ENCODE peak calls at places on chromosomes 1 and 21, in ten cellular contexts. One of them, this sample, is unnamed.

GRCh38 chr21:39050839-39051560 is 132.3 kb downstream of the PSMG1 start:
- DNase-seq in IMR-90: no peak
- DNase-seq in HepG2: no peak
- DNase-seq in fibroblast of lung: no peak
- DNase-seq in transverse colon: no peak
- DNase-seq in NT2/D1: no peak
- DNase-seq in aorta: no peak
- DNase-seq in esophagus squamous epithelium: no peak
- DNase-seq in mucosa of descending colon: no peak
- DNase-seq in ascending aorta: no peak
- DNase-seq in this sample: no peak

GRCh38 chr1:3618904-3619671 is 5.7 kb upstream of the TPRG1L start:
- DNase-seq in NT2/D1: peak; percentile 54
- DNase-seq in IMR-90: peak; percentile 80
- DNase-seq in HepG2: peak; percentile 77
- DNase-seq in transverse colon: peak; percentile 73
- DNase-seq in aorta: peak; percentile 78
- DNase-seq in mucosa of descending colon: no peak
- DNase-seq in esophagus squamous epithelium: no peak
- DNase-seq in ascending aorta: no peak
- DNase-seq in fibroblast of lung: peak; percentile 79
- DNase-seq in this sample: peak; percentile 81

GRCh38 chr1:172497230-172497629 is 35.7 kb upstream of the SUCO start:
- DNase-seq in mucosa of descending colon: no peak
- DNase-seq in aorta: no peak
- DNase-seq in ascending aorta: no peak
- DNase-seq in transverse colon: no peak
- DNase-seq in HepG2: peak; percentile 52
- DNase-seq in NT2/D1: peak; percentile 84
- DNase-seq in esophagus squamous epithelium: no peak
- DNase-seq in IMR-90: peak; percentile 11
- DNase-seq in fibroblast of lung: no peak
- DNase-seq in this sample: peak; percentile 46

GRCh38 chr1:94230920-94231319 is 6.5 kb downstream of the ARHGAP29 start:
- DNase-seq in esophagus squamous epithelium: no peak
- DNase-seq in ascending aorta: no peak
- DNase-seq in fibroblast of lung: no peak
- DNase-seq in NT2/D1: no peak
- DNase-seq in HepG2: no peak
- DNase-seq in IMR-90: no peak
- DNase-seq in transverse colon: no peak
- DNase-seq in mucosa of descending colon: no peak
- DNase-seq in aorta: no peak
- DNase-seq in this sample: no peak

GRCh38 chr21:40717008-40717407 is 129.9 kb downstream of the DSCAM start:
- DNase-seq in mucosa of descending colon: no peak
- DNase-seq in esophagus squamous epithelium: no peak
- DNase-seq in NT2/D1: no peak
- DNase-seq in fibroblast of lung: no peak
- DNase-seq in transverse colon: no peak
- DNase-seq in aorta: no peak
- DNase-seq in ascending aorta: no peak
- DNase-seq in HepG2: no peak
- DNase-seq in IMR-90: no peak
- DNase-seq in this sample: no peak

GRCh38 chr1:232404981-232405380 is 225.0 kb downstream of the SIPA1L2 start:
- DNase-seq in esophagus squamous epithelium: no peak
- DNase-seq in aorta: no peak
- DNase-seq in HepG2: no peak
- DNase-seq in transverse colon: no peak
- DNase-seq in mucosa of descending colon: no peak
- DNase-seq in IMR-90: no peak
- DNase-seq in fibroblast of lung: no peak
- DNase-seq in NT2/D1: no peak
- DNase-seq in ascending aorta: no peak
- DNase-seq in this sample: no peak

GRCh38 chr1:232949636-232950196 is 695 bp upstream of the NTPCR start:
- DNase-seq in aorta: no peak
- DNase-seq in IMR-90: no peak
- DNase-seq in transverse colon: no peak
- DNase-seq in NT2/D1: no peak
- DNase-seq in mucosa of descending colon: no peak
- DNase-seq in HepG2: no peak
- DNase-seq in esophagus squamous epithelium: no peak
- DNase-seq in fibroblast of lung: no peak
- DNase-seq in ascending aorta: no peak
- DNase-seq in this sample: no peak

GRCh38 chr1:156245451-156246232 is 2.2 kb downstream of the PAQR6 start:
- DNase-seq in HepG2: no peak
- DNase-seq in fibroblast of lung: no peak
- DNase-seq in mucosa of descending colon: no peak
- DNase-seq in transverse colon: peak; percentile 33
- DNase-seq in esophagus squamous epithelium: no peak
- DNase-seq in NT2/D1: no peak
- DNase-seq in ascending aorta: no peak
- DNase-seq in IMR-90: no peak
- DNase-seq in aorta: no peak
- DNase-seq in this sample: peak; percentile 88

GRCh38 chr1:77830946-77831345 is 51.5 kb downstream of the MIGA1 start:
- DNase-seq in NT2/D1: no peak
- DNase-seq in fibroblast of lung: no peak
- DNase-seq in ascending aorta: no peak
- DNase-seq in IMR-90: no peak
- DNase-seq in mucosa of descending colon: no peak
- DNase-seq in esophagus squamous epithelium: no peak
- DNase-seq in HepG2: no peak
- DNase-seq in aorta: no peak
- DNase-seq in transverse colon: no peak
- DNase-seq in this sample: no peak

GRCh38 chr1:77832889-77833288 is 53.4 kb downstream of the MIGA1 start:
- DNase-seq in NT2/D1: no peak
- DNase-seq in fibroblast of lung: peak; percentile 100
- DNase-seq in ascending aorta: no peak
- DNase-seq in HepG2: no peak
- DNase-seq in esophagus squamous epithelium: no peak
- DNase-seq in mucosa of descending colon: no peak
- DNase-seq in transverse colon: no peak
- DNase-seq in IMR-90: peak; percentile 97
- DNase-seq in aorta: no peak
- DNase-seq in this sample: no peak

GRCh38 chr1:77831566-77831965 is 52.1 kb downstream of the MIGA1 start:
- DNase-seq in transverse colon: no peak
- DNase-seq in fibroblast of lung: peak; percentile 58
- DNase-seq in aorta: no peak
- DNase-seq in esophagus squamous epithelium: no peak
- DNase-seq in ascending aorta: no peak
- DNase-seq in IMR-90: peak; percentile 8
- DNase-seq in NT2/D1: no peak
- DNase-seq in mucosa of descending colon: no peak
- DNase-seq in HepG2: no peak
- DNase-seq in this sample: no peak

GRCh38 chr1:77833521-77834100 is 54.2 kb downstream of the MIGA1 start:
- DNase-seq in aorta: no peak
- DNase-seq in fibroblast of lung: no peak
- DNase-seq in IMR-90: no peak
- DNase-seq in HepG2: no peak
- DNase-seq in esophagus squamous epithelium: no peak
- DNase-seq in NT2/D1: no peak
- DNase-seq in ascending aorta: no peak
- DNase-seq in transverse colon: no peak
- DNase-seq in mucosa of descending colon: no peak
- DNase-seq in this sample: no peak

DNA sequence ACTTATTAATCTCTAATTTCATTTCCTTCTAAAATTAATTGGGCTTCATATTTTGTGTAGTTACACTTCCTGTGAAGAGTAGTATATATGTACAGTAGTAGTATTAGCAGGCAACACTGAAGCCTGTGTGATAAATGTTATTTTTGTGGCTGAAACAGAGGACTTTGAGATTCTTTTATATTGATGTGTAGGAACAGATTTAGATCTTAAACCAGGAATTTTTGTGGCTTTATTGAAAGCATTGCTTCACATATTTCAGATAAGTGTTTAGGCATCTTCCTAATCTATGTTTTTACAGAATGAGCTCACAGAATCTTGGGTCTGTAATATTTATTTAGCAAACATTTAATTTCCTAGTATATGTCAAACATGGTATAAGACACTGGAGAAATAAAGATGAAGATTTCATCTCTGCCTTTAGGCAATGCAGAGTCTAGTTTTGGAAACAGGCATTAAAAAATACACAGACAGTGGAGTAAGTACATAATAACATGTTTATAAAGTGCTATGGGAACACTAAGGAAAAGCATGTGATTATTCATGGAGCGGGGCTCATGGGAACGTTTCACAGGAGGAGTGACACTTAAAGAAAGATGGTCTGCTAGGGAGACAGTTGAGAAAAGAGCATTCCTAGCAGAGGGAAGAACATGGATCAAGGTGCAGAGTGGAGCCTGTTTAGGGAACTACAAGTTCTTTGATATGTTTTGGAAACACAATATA is 52.7 kb downstream of the MIGA1 start:
- DNase-seq in IMR-90: peak; percentile 76
- DNase-seq in aorta: no peak
- DNase-seq in ascending aorta: no peak
- DNase-seq in mucosa of descending colon: no peak
- DNase-seq in NT2/D1: no peak
- DNase-seq in HepG2: no peak
- DNase-seq in transverse colon: no peak
- DNase-seq in esophagus squamous epithelium: no peak
- DNase-seq in fibroblast of lung: peak; percentile 78
- DNase-seq in this sample: no peak
- H3K4me1 ChIP-seq in IMR-90: peaks cover 15% of the 10 kb centered on the region
- H3K4me1 ChIP-seq in aorta: peaks cover 5% of the 10 kb centered on the region
- H3K4me1 ChIP-seq in ascending aorta: peaks cover 55% of the 10 kb centered on the region
- H3K4me1 ChIP-seq in mucosa of descending colon: peaks cover 8% of the 10 kb centered on the region
- H3K4me1 ChIP-seq in NT2/D1: no peaks in the 10 kb centered on the region
- H3K4me1 ChIP-seq in HepG2: no peaks in the 10 kb centered on the region
- H3K4me1 ChIP-seq in transverse colon: peaks cover 12% of the 10 kb centered on the region
- H3K4me1 ChIP-seq in esophagus squamous epithelium: no peaks in the 10 kb centered on the region
- H3K4me1 ChIP-seq in fibroblast of lung: peaks cover 17% of the 10 kb centered on the region
- H3K4me1 ChIP-seq in this sample: peaks cover 49% of the 10 kb centered on the region

DNA sequence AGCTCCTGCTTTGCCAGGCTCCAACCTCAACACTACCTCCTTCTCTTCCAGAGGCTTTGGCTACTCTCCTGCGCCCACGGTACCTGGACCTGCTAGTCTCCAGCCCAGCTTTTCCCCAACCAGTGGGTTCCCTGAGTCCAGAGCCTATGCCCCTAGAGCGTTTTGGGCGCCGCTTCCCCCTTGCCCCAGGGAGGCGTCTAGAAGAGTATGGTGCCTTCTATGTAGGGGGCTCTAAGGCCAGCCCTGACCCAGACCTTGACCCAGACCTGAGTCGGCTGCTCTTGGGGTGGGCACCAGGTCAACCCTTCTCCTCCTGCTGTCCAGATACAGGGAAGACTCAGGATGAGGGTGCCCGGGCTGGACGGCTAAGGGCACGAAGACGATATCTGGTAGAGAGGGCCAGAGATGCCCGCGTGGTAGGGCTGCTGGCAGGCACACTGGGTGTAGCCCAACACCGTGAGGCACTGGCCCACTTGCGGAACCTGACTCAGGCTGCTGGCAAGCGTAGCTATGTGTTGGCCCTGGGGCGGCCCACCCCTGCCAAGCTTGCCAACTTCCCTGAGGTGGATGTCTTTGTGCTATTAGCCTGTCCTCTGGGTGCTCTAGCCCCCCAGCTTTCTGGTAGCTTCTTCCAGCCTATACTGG is 1.6 kb downstream of the DPH2 start:
- DNase-seq in HepG2: no peak
- DNase-seq in mucosa of descending colon: no peak
- DNase-seq in esophagus squamous epithelium: no peak
- DNase-seq in transverse colon: no peak
- DNase-seq in ascending aorta: no peak
- DNase-seq in IMR-90: no peak
- DNase-seq in aorta: no peak
- DNase-seq in NT2/D1: no peak
- DNase-seq in fibroblast of lung: no peak
- DNase-seq in this sample: no peak
- H3K4me1 ChIP-seq in HepG2: peaks cover 31% of the 10 kb centered on the region
- H3K4me1 ChIP-seq in mucosa of descending colon: peaks cover 32% of the 10 kb centered on the region
- H3K4me1 ChIP-seq in esophagus squamous epithelium: peaks cover 26% of the 10 kb centered on the region
- H3K4me1 ChIP-seq in transverse colon: peaks cover 21% of the 10 kb centered on the region
- H3K4me1 ChIP-seq in ascending aorta: peaks cover 19% of the 10 kb centered on the region
- H3K4me1 ChIP-seq in IMR-90: peaks cover 5% of the 10 kb centered on the region
- H3K4me1 ChIP-seq in aorta: no peaks in the 10 kb centered on the region
- H3K4me1 ChIP-seq in NT2/D1: peaks cover 10% of the 10 kb centered on the region
- H3K4me1 ChIP-seq in fibroblast of lung: peaks cover 9% of the 10 kb centered on the region
- H3K4me1 ChIP-seq in this sample: peaks cover 43% of the 10 kb centered on the region

DNA sequence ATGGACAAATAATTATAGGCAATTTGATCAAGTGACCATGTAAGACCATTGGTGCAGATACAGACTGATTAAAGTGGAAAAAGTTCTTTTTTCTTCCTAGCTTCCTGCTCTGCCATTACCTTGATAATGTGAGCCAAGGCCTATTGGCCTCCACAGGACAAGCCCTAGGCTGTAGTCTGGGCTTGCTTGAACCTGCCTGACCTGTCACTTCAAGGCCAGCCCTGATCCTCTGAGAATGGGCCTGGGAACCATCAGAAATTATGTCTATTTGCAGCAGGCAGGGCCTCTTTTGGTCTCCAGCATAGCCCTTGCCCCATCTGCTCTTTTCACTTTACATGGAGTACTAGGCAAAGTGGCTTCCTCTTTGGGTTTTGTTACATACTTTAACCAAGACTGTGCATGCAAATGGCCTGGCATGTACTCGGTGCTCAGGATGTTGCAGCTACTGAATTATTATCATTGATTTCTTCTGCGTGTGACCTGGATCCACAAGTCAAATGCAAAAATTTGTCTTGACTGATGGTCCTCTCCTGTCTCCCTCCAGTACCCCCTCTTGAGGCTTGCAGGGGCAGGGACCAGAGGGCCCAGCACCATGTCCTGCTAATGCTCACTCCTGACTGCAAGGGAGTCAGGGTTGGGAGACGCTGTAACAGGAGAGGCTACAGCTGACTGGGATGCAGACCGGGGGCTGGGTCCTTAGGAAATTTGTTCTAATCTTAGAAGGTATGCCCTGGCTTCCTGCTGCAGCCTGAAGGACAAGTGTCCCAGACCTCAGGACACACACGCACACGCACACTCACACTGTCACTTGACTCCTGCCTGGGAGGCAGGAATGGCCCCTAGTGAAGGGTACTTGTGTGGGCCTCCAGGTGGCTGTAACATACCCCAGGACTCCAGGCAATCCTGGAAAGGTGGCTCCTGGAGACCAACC is 39.4 kb downstream of the RCSD1 start:
- DNase-seq in esophagus squamous epithelium: no peak
- DNase-seq in HepG2: no peak
- DNase-seq in NT2/D1: no peak
- DNase-seq in aorta: no peak
- DNase-seq in ascending aorta: no peak
- DNase-seq in transverse colon: no peak
- DNase-seq in mucosa of descending colon: no peak
- DNase-seq in fibroblast of lung: no peak
- DNase-seq in IMR-90: no peak
- DNase-seq in this sample: no peak
- H3K4me1 ChIP-seq in esophagus squamous epithelium: no peaks in the 10 kb centered on the region
- H3K4me1 ChIP-seq in HepG2: no peaks in the 10 kb centered on the region
- H3K4me1 ChIP-seq in NT2/D1: peaks cover 12% of the 10 kb centered on the region
- H3K4me1 ChIP-seq in aorta: no peaks in the 10 kb centered on the region
- H3K4me1 ChIP-seq in ascending aorta: no peaks in the 10 kb centered on the region
- H3K4me1 ChIP-seq in transverse colon: no peaks in the 10 kb centered on the region
- H3K4me1 ChIP-seq in mucosa of descending colon: no peaks in the 10 kb centered on the region
- H3K4me1 ChIP-seq in fibroblast of lung: no peaks in the 10 kb centered on the region
- H3K4me1 ChIP-seq in IMR-90: no peaks in the 10 kb centered on the region
- H3K4me1 ChIP-seq in this sample: peaks cover 24% of the 10 kb centered on the region

GRCh38 chr1:155168456-155169210 is 4.5 kb downstream of the KRTCAP2 start:
- DNase-seq in mucosa of descending colon: no peak
- DNase-seq in aorta: no peak
- DNase-seq in fibroblast of lung: no peak
- DNase-seq in esophagus squamous epithelium: no peak
- DNase-seq in transverse colon: no peak
- DNase-seq in NT2/D1: no peak
- DNase-seq in IMR-90: no peak
- DNase-seq in HepG2: no peak
- DNase-seq in ascending aorta: no peak
- DNase-seq in this sample: no peak
- H3K4me1 ChIP-seq in mucosa of descending colon: peaks cover 21% of the 10 kb centered on the region
- H3K4me1 ChIP-seq in aorta: no peaks in the 10 kb centered on the region
- H3K4me1 ChIP-seq in fibroblast of lung: peaks cover 8% of the 10 kb centered on the region
- H3K4me1 ChIP-seq in esophagus squamous epithelium: peaks cover 12% of the 10 kb centered on the region
- H3K4me1 ChIP-seq in transverse colon: peaks cover 15% of the 10 kb centered on the region
- H3K4me1 ChIP-seq in NT2/D1: peaks cover 13% of the 10 kb centered on the region
- H3K4me1 ChIP-seq in IMR-90: peaks cover 4% of the 10 kb centered on the region
- H3K4me1 ChIP-seq in HepG2: peaks cover 40% of the 10 kb centered on the region
- H3K4me1 ChIP-seq in ascending aorta: peaks cover 11% of the 10 kb centered on the region
- H3K4me1 ChIP-seq in this sample: peaks cover 35% of the 10 kb centered on the region

This sample was measured in upper lobe of left lung.